ENCODE peak calls at places on chromosome 20, in eight cellular contexts. D is AML-193; Z is GM19239; J is stimulated activated CD4-positive, alpha-beta T cell treated with anti-CD3 and anti-CD28 coated beads, Interleukin-1b, Interleukin-23, amount 100 ng/mL, for 24 hours; U is GF-D8; Q is right lobe of liver; R is HEK293T; F is small intestine. B is an unnamed sample.

GRCh38 chr20:846894-847278 is 13.4 kb downstream of the FAM110A start:
- DNase-seq in D (no peak), Z (no peak), J (no peak), U (no peak), Q (no peak), R (no peak), F (no peak), B (peak; percentile 79)

GRCh38 chr20:10577648-10578047 is 96.2 kb downstream of the JAG1 start:
- DNase-seq in D (no peak), Z (no peak), J (no peak), U (no peak), Q (no peak), R (no peak), F (no peak), B (no peak)

GRCh38 chr20:17605131-17605660 is 35.3 kb downstream of the DSTN start:
- DNase-seq in D (no peak), Z (no peak), J (no peak), U (no peak), Q (peak; percentile 74), R (no peak), F (no peak), B (no peak)

GRCh38 chr20:21521596-21522478 is 8.0 kb upstream of the NKX2-2 start:
- DNase-seq in D (no peak), Z (no peak), J (no peak), U (no peak), Q (no peak), R (peak; percentile 32), F (no peak), B (no peak)

GRCh38 chr20:38211200-38212097 is 46.4 kb upstream of the TGM2 start:
- DNase-seq in D (no peak), Z (no peak), J (no peak), U (no peak), Q (no peak), R (no peak), F (no peak), B (no peak)

GRCh38 chr20:37390503-37390890 is 44.6 kb downstream of the SRC start:
- DNase-seq in D (no peak), Z (no peak), J (no peak), U (no peak), Q (peak; percentile 18), R (no peak), F (no peak), B (no peak)

GRCh38 chr20:44174996-44175766 is 11.8 kb downstream of the JPH2 start:
- DNase-seq in D (no peak), Z (no peak), J (no peak), U (no peak), Q (no peak), R (no peak), F (no peak), B (no peak)

GRCh38 chr20:46324960-46325703 is 16.8 kb upstream of the CDH22 start:
- DNase-seq in D (peak; percentile 41), Z (no peak), J (no peak), U (no peak), Q (no peak), R (peak; percentile 66), F (peak; percentile 24), B (peak; percentile 56)

GRCh38 chr20:2293971-2294370 is 1.8 kb upstream of the TGM3 start:
- DNase-seq in D (no peak), Z (no peak), J (no peak), U (no peak), Q (peak; percentile 31), R (no peak), F (no peak), B (no peak)

GRCh38 chr20:10641893-10642292 is 31.9 kb downstream of the JAG1 start:
- DNase-seq in D (no peak), Z (no peak), J (no peak), U (no peak), Q (no peak), R (no peak), F (no peak), B (no peak)

GRCh38 chr20:14712302-14712739 is 374.9 kb upstream of the FLRT3 start:
- DNase-seq in D (no peak), Z (no peak), J (no peak), U (no peak), Q (no peak), R (no peak), F (peak; percentile 89), B (no peak)

GRCh38 chr20:36957875-36958667 is 6.6 kb upstream of the SAMHD1 start:
- DNase-seq in D (peak; percentile 94), Z (no peak), J (no peak), U (peak; percentile 98), Q (no peak), R (no peak), F (peak; percentile 56), B (peak; percentile 85)

GRCh38 chr20:10565191-10565921 is 108.4 kb downstream of the JAG1 start:
- DNase-seq in D (peak; percentile 47), Z (no peak), J (no peak), U (peak; percentile 18), Q (no peak), R (no peak), F (peak; percentile 75), B (no peak)

GRCh38 chr20:50690979-50691584 is at the start of gene RIPOR3:
- DNase-seq in D (no peak), Z (no peak), J (no peak), U (no peak), Q (no peak), R (no peak), F (peak; percentile 29), B (no peak)

GRCh38 chr20:59032713-59033059 is 551 bp upstream of the ATP5F1E start:
- DNase-seq in D (no peak), Z (no peak), J (no peak), U (no peak), Q (no peak), R (peak; percentile 55), F (no peak), B (no peak)

GRCh38 chr20:39395478-39396291 is 433.5 kb downstream of the DHX35 start:
- DNase-seq in D (no peak), Z (no peak), J (no peak), U (no peak), Q (no peak), R (no peak), F (no peak), B (no peak)

GRCh38 chr20:59678286-59678685 is 73.9 kb downstream of the PHACTR3 start:
- DNase-seq in D (no peak), Z (no peak), J (no peak), U (no peak), Q (no peak), R (no peak), F (no peak), B (no peak)

GRCh38 chr20:16708590-16708989 is 21.2 kb upstream of the SNRPB2 start:
- DNase-seq in D (no peak), Z (no peak), J (no peak), U (no peak), Q (no peak), R (no peak), F (no peak), B (no peak)

GRCh38 chr20:31693987-31694661 is 28.5 kb downstream of the BCL2L1 start:
- DNase-seq in D (no peak), Z (no peak), J (no peak), U (no peak), Q (no peak), R (no peak), F (no peak), B (no peak)

GRCh38 chr20:48858075-48858790 is 30.4 kb upstream of the PREX1 start:
- DNase-seq in D (no peak), Z (no peak), J (no peak), U (no peak), Q (no peak), R (no peak), F (no peak), B (peak; percentile 20)

GRCh38 chr20:2001119-2001518 is 7.3 kb upstream of the PDYN start:
- DNase-seq in D (no peak), Z (no peak), J (no peak), U (no peak), Q (no peak), R (no peak), F (no peak), B (no peak)

GRCh38 chr20:50351541-50351940 is 158.6 kb upstream of the PTPN1 start:
- DNase-seq in D (no peak), Z (no peak), J (no peak), U (no peak), Q (no peak), R (no peak), F (no peak), B (no peak)

GRCh38 chr20:44609511-44610312 is 27.3 kb downstream of the PKIG start:
- DNase-seq in D (peak; percentile 61), Z (peak; percentile 66), J (peak; percentile 75), U (peak; percentile 50), Q (peak; percentile 90), R (peak; percentile 87), F (peak; percentile 94), B (peak; percentile 92)

GRCh38 chr20:23629017-23629541 is 8.7 kb downstream of the CST3 start:
- DNase-seq in D (no peak), Z (no peak), J (no peak), U (no peak), Q (no peak), R (no peak), F (peak; percentile 66), B (no peak)

GRCh38 chr20:62235001-62235776 is 3.1 kb upstream of the OSBPL2 start:
- DNase-seq in D (no peak), Z (no peak), J (no peak), U (no peak), Q (no peak), R (no peak), F (no peak), B (no peak)